ENCODE peak calls at places on chromosomes 1 and 21, in seven cellular contexts. P is IMR-90, C is DND-41, F is neural progenitor cell, L is mesendoderm, S is colonic mucosa, Z is fibroblast of lung. I is an unnamed sample.

GRCh38 chr1:143665606-143666005 is 306.2 kb downstream of the FAM72C start:
- DNase-seq in P (no peak), C (no peak), F (no peak), L (no peak), S (no peak), Z (no peak), I (no peak)

GRCh38 chr1:180218806-180219765 is 11.0 kb upstream of the LHX4 start:
- DNase-seq in P (no peak), C (no peak), F (no peak), L (no peak), S (no peak), Z (no peak), I (no peak)

GRCh38 chr1:81920245-81920740 is 119.6 kb downstream of the ADGRL2 start:
- DNase-seq in P (peak), C (no peak), F (peak), L (peak), S (no peak), Z (peak), I (peak)

GRCh38 chr1:234745844-234746797 is 136.1 kb upstream of the IRF2BP2 start:
- DNase-seq in P (peak), C (no peak), F (peak), L (peak), S (no peak), Z (no peak), I (peak)

GRCh38 chr1:228079601-228080263 is 2.8 kb upstream of the ARF1 start:
- DNase-seq in P (no peak), C (no peak), F (no peak), L (no peak), S (no peak), Z (no peak), I (peak)

GRCh38 chr21:45331521-45332257 is 44.0 kb upstream of the POFUT2 start:
- DNase-seq in P (no peak), C (no peak), F (peak), L (no peak), S (no peak), Z (no peak), I (peak)

GRCh38 chr1:146007048-146007784 is 10.8 kb upstream of the TXNIP start:
- DNase-seq in P (peak), C (peak), F (peak), L (peak), S (peak), Z (peak), I (peak)

GRCh38 chr21:20822559-20823133 is 175.6 kb upstream of the NCAM2 start:
- DNase-seq in P (no peak), C (no peak), F (peak), L (peak), S (no peak), Z (no peak), I (no peak)

GRCh38 chr1:56056438-56057312 is 522.7 kb downstream of the PLPP3 start:
- DNase-seq in P (peak), C (no peak), F (no peak), L (no peak), S (no peak), Z (peak), I (no peak)

GRCh38 chr1:55314740-55315139 is 99.6 kb upstream of the USP24 start:
- DNase-seq in P (no peak), C (no peak), F (no peak), L (no peak), S (no peak), Z (no peak), I (no peak)

GRCh38 chr21:25967566-25968438 is 202.8 kb downstream of the APP start:
- DNase-seq in P (no peak), C (no peak), F (no peak), L (no peak), S (no peak), Z (no peak), I (no peak)

GRCh38 chr21:33121715-33122475 is 52.0 kb downstream of the OLIG1 start:
- DNase-seq in P (peak), C (no peak), F (peak), L (peak), S (no peak), Z (peak), I (peak)

GRCh38 chr1:209403921-209404320 is 179.6 kb upstream of the CAMK1G start:
- DNase-seq in P (no peak), C (no peak), F (no peak), L (no peak), S (no peak), Z (no peak), I (no peak)

GRCh38 chr1:236812334-236813030 is 17.4 kb downstream of the MTR start:
- DNase-seq in P (no peak), C (no peak), F (no peak), L (no peak), S (no peak), Z (no peak), I (no peak)

GRCh38 chr1:203176744-203177460 is 1.3 kb upstream of the MYBPH start:
- DNase-seq in P (no peak), C (no peak), F (no peak), L (peak), S (no peak), Z (peak), I (no peak)

GRCh38 chr1:29736582-29737188 is 500.4 kb downstream of the PTPRU start:
- DNase-seq in P (peak), C (peak), F (peak), L (peak), S (peak), Z (peak), I (peak)

GRCh38 chr1:15942661-15943514 is 33.0 kb downstream of the ZBTB17 start:
- DNase-seq in P (no peak), C (no peak), F (no peak), L (no peak), S (no peak), Z (no peak), I (peak)

GRCh38 chr1:110962892-110963665 is 643 bp downstream of the LRIF1 start:
- DNase-seq in P (peak), C (peak), F (peak), L (peak), S (peak), Z (peak), I (peak)

GRCh38 chr1:192846950-192847349 is 38.1 kb downstream of the RGS2 start:
- DNase-seq in P (no peak), C (no peak), F (no peak), L (peak), S (no peak), Z (peak), I (no peak)

GRCh38 chr1:71666609-71667008 is 585.8 kb upstream of the ZRANB2 start:
- DNase-seq in P (peak), C (no peak), F (no peak), L (no peak), S (no peak), Z (peak), I (no peak)

GRCh38 chr1:30927448-30927847 is 18.9 kb upstream of the SDC3 start:
- DNase-seq in P (no peak), C (no peak), F (no peak), L (no peak), S (no peak), Z (no peak), I (no peak)

GRCh38 chr1:163036661-163037060 is 32.5 kb upstream of the RGS4 start:
- DNase-seq in P (peak), C (no peak), F (no peak), L (no peak), S (no peak), Z (no peak), I (no peak)

GRCh38 chr1:206508130-206508884 is 976 bp downstream of the RASSF5 start:
- DNase-seq in P (no peak), C (no peak), F (no peak), L (no peak), S (no peak), Z (no peak), I (no peak)
- H3K4me3 ChIP-seq in P (peak), C (no peak), F (peak), L (no peak), S (peak), Z (peak), I (no peak)

GRCh38 chr1:121587230-121587569 is 402.4 kb downstream of the SRGAP2C start:
- DNase-seq in P (no peak), C (no peak), F (no peak), L (no peak), S (no peak), Z (no peak), I (no peak)
- H3K9ac ChIP-seq in P (no peak), C (no peak), F (no peak), L (no peak), S (no peak), Z (no peak), I (no peak)

GRCh38 chr1:25066731-25067520 is 136.8 kb upstream of the RUNX3 start:
- DNase-seq in P (no peak), C (no peak), F (no peak), L (no peak), S (no peak), Z (no peak), I (no peak)
- H3K4me3 ChIP-seq in P (no peak), C (no peak), F (no peak), L (no peak), S (no peak), Z (no peak), I (no peak)

GRCh38 chr1:173122958-173123852 is 72.5 kb upstream of the TNFSF18 start:
- DNase-seq in P (peak), C (no peak), F (peak), L (peak), S (peak), Z (peak), I (peak)
- H3K9ac ChIP-seq in P (peak), C (no peak), F (no peak), L (no peak), S (no peak), Z (no peak), I (no peak)

GRCh38 chr1:198117267-198117666 is 39.5 kb upstream of the NEK7 start:
- DNase-seq in P (no peak), C (no peak), F (no peak), L (no peak), S (no peak), Z (no peak), I (no peak)
- H3K4me3 ChIP-seq in P (no peak), C (no peak), F (no peak), L (no peak), S (no peak), Z (no peak), I (no peak)

DNA sequence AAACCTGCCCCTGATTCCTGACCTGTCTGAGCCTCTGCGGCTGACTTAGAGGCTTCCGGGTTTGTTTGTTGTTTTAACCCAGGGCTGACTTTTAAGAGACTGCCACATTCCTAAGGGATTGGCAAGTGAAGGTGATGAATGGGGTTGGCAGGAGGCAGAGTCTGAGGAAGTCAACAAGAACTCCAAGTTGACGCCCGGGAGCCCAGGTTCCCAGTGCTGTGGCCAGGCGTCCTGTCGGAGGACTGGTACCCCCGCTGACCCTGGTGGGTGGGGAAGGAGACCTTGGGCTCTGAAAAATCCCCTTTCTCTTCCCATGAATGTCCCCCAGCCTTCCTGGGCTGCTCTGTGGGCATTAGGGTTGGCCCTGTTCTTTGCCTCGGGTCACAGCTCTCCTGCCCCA is 19.7 kb upstream of the EPS8L3 start:
- DNase-seq in P (peak), C (no peak), F (peak), L (peak), S (no peak), Z (peak), I (peak)
- H3K9ac ChIP-seq in P (no peak), C (no peak), F (no peak), L (no peak), S (peak), Z (no peak), I (no peak)

I was measured in endodermal cell.